ENCODE peak calls at places on chromosomes 4 and X, in seven cellular contexts. W, G, S, Z, O, A and M are unnamed samples.

GRCh38 chr4:145808848-145809512 is 129.0 kb downstream of the C4orf51 start:
- DNase-seq in W (no peak), G (no peak), S (no peak), Z (no peak), O (no peak), A (no peak), M (no peak)

GRCh38 chr4:8191136-8191747 is 7.8 kb upstream of the SH3TC1 start:
- DNase-seq in W (no peak), G (peak; percentile 69), S (peak; percentile 78), Z (peak; percentile 44), O (no peak), A (peak; percentile 33), M (no peak)

GRCh38 chrX:53317365-53318069 is 36.1 kb upstream of the IQSEC2 start:
- DNase-seq in W (peak; percentile 87), G (no peak), S (peak; percentile 78), Z (no peak), O (peak; percentile 82), A (peak; percentile 13), M (peak; percentile 63)

GRCh38 chr4:73726000-73726399 is 14.4 kb upstream of the CXCL8 start:
- DNase-seq in W (no peak), G (peak; percentile 63), S (no peak), Z (no peak), O (no peak), A (no peak), M (peak; percentile 18)

GRCh38 chr4:132001542-132001941 is 1147.6 kb upstream of the PCDH10 start:
- DNase-seq in W (no peak), G (no peak), S (no peak), Z (no peak), O (no peak), A (no peak), M (no peak)

GRCh38 chrX:36160056-36160455 is 240.5 kb downstream of the CFAP47 start:
- DNase-seq in W (no peak), G (no peak), S (no peak), Z (no peak), O (no peak), A (no peak), M (no peak)

GRCh38 chrX:108163333-108164082 is 71.9 kb downstream of the ATG4A start:
- DNase-seq in W (no peak), G (no peak), S (no peak), Z (no peak), O (no peak), A (no peak), M (no peak)

GRCh38 chrX:152900937-152901445 is 3.1 kb downstream of the ZNF185 start:
- DNase-seq in W (no peak), G (no peak), S (no peak), Z (no peak), O (no peak), A (no peak), M (no peak)

GRCh38 chr4:875818-876423 is 50.0 kb upstream of the CPLX1 start:
- DNase-seq in W (no peak), G (no peak), S (no peak), Z (no peak), O (no peak), A (peak; percentile 29), M (no peak)

GRCh38 chrX:30781711-30782444 is 107.2 kb downstream of the TAB3 start:
- DNase-seq in W (no peak), G (no peak), S (no peak), Z (no peak), O (no peak), A (no peak), M (no peak)

GRCh38 chrX:41923925-41924693 is 755 bp upstream of the CASK start:
- DNase-seq in W (peak; percentile 25), G (peak; percentile 22), S (peak; percentile 7), Z (no peak), O (no peak), A (no peak), M (peak; percentile 77)

GRCh38 chrX:101977091-101977490 is 45.3 kb upstream of the ZMAT1 start:
- DNase-seq in W (no peak), G (no peak), S (no peak), Z (no peak), O (no peak), A (no peak), M (no peak)
- TF ChIP-seq JUND in W (no peak), G (no peak), S (no peak), Z (no peak), O (no peak), A (no peak), M (no peak)

GRCh38 chr4:137510866-137511265 is 21.4 kb downstream of the PCDH18 start:
- DNase-seq in W (no peak), G (peak; percentile 62), S (no peak), Z (no peak), O (no peak), A (no peak), M (no peak)
- TF ChIP-seq JUND in W (peak; percentile 93), G (peak; percentile 81), S (no peak), Z (no peak), O (peak; percentile 86), A (no peak), M (no peak)

GRCh38 chr4:6682862-6683590 is 10.7 kb upstream of the S100P start:
- DNase-seq in W (no peak), G (no peak), S (no peak), Z (no peak), O (no peak), A (no peak), M (no peak)

GRCh38 chr4:6681191-6681590 is 12.5 kb upstream of the S100P start:
- DNase-seq in W (no peak), G (no peak), S (peak; percentile 66), Z (no peak), O (peak; percentile 70), A (no peak), M (peak; percentile 49)

GRCh38 chr4:6684656-6685055 is 9.0 kb upstream of the S100P start:
- DNase-seq in W (no peak), G (no peak), S (no peak), Z (no peak), O (no peak), A (no peak), M (no peak)

GRCh38 chr4:6676722-6677558 is 16.7 kb upstream of the S100P start:
- DNase-seq in W (no peak), G (no peak), S (no peak), Z (no peak), O (no peak), A (no peak), M (no peak)

DNA sequence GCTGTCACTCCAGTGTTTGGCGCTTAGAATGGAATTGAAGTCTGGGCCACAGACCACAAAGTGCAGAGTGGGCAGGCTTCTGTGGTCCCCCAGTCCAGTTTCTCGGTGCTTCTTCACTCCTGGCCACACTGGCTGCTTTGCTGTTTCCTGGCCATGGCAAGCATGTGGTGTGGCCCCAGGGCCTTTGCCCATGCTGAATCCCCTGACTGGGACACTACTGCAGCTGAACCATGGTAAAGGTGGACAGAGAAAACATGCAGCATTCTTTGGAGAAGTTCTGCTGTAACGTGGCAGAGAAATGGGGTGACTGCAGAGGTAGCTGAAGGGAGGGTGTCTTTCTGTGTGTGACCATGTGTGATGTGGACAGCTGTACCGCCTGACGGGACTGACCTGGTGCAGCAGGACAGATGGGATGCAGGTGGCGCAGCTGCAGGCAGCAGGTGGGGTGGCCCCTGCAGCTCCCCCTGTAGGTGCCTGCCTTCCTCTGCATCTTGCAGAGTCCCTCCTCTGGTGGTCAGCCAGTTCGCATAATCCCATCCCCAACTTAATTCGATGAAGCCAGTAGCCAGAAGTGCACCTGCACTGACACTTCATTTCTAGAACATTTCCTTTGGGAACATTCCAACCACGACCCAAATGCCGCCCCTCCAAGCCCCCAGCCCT is 13.2 kb upstream of the S100P start:
- DNase-seq in W (peak; percentile 52), G (no peak), S (peak; percentile 62), Z (no peak), O (peak; percentile 70), A (no peak), M (no peak)
- TF ChIP-seq JUND in W (no peak), G (no peak), S (no peak), Z (no peak), O (no peak), A (no peak), M (no peak)

DNA sequence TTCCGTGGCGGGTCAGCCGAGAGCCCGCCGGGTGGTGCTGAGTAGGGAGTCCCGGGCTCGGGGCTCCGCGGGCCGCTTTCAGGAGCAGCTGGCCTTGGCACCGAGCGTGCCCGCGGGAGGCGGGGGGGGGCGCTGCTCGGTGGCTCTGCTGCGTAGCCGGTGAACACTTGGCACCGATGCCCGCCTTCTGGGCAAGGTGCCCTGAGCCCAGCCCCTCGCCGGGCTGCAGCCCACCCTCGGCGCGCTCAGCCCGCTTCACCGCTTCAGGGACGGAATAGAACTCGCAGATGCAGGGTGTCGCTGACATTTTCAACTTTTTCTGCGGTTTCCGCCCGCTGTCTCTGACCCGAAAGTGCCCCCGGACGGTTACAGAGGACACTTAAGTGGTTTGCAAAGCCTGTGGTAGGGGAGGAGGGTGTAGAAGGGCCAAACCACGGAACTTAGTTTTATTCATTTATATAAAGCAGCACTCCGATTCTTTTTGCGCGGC is 659 bp downstream of the CD38 start:
- DNase-seq in W (no peak), G (no peak), S (no peak), Z (no peak), O (peak; percentile 53), A (no peak), M (no peak)
- TF ChIP-seq JUND in W (no peak), G (no peak), S (no peak), Z (no peak), O (no peak), A (no peak), M (no peak)

GRCh38 chrX:97401154-97401553 is 517.4 kb downstream of the RPA4 start:
- DNase-seq in W (no peak), G (no peak), S (no peak), Z (peak; percentile 68), O (no peak), A (peak; percentile 1), M (no peak)

GRCh38 chrX:97399400-97399799 is 515.7 kb downstream of the RPA4 start:
- DNase-seq in W (no peak), G (no peak), S (peak; percentile 4), Z (peak; percentile 44), O (no peak), A (no peak), M (no peak)

GRCh38 chrX:97398030-97398551 is 514.4 kb downstream of the RPA4 start:
- DNase-seq in W (no peak), G (no peak), S (no peak), Z (peak; percentile 55), O (no peak), A (no peak), M (no peak)

GRCh38 chrX:97400492-97400891 is 516.8 kb downstream of the RPA4 start:
- DNase-seq in W (no peak), G (no peak), S (no peak), Z (no peak), O (no peak), A (no peak), M (no peak)

GRCh38 chrX:97397371-97397770 is 513.7 kb downstream of the RPA4 start:
- DNase-seq in W (no peak), G (no peak), S (no peak), Z (no peak), O (no peak), A (no peak), M (no peak)
- TF ChIP-seq JUND in W (no peak), G (no peak), S (no peak), Z (no peak), O (no peak), A (no peak), M (no peak)

GRCh38 chr4:138438608-138439007 is 196.5 kb upstream of the SLC7A11 start:
- DNase-seq in W (no peak), G (no peak), S (peak; percentile 36), Z (no peak), O (no peak), A (no peak), M (no peak)
- TF ChIP-seq JUND in W (no peak), G (no peak), S (no peak), Z (no peak), O (no peak), A (no peak), M (no peak)